ENCODE peak calls at places on chromosomes 13 and 19, in five cellular contexts. R is AG04450, I is body of pancreas, Y is vagina, A is heart right ventricle. X is an unnamed sample.
A peak's percentile ranks its signal among the peaks of the same experiment; 100 is the strongest.

GRCh38 chr13:36163303-36163702 is 32.1 kb upstream of the DCLK1 start:
- DNase-seq in R (no peak), I (no peak), Y (no peak), A (no peak), X (no peak)

GRCh38 chr13:35814573-35814972 is 316.6 kb downstream of the DCLK1 start:
- DNase-seq in R (no peak), I (no peak), Y (no peak), A (no peak), X (no peak)

GRCh38 chr13:34933349-34933748 is 8.7 kb upstream of the NBEA start:
- DNase-seq in R (no peak), I (no peak), Y (no peak), A (no peak), X (no peak)

GRCh38 chr13:36026556-36026955 is 104.6 kb downstream of the DCLK1 start:
- DNase-seq in R (no peak), I (no peak), Y (no peak), A (no peak), X (no peak)

GRCh38 chr13:65292488-65292901 is 1937.6 kb downstream of the PCDH9 start:
- DNase-seq in R (peak; percentile 36), I (no peak), Y (no peak), A (no peak), X (peak; percentile 72)

GRCh38 chr19:2917275-2918184 is 16.8 kb downstream of the ZNF57 start:
- DNase-seq in R (no peak), I (no peak), Y (no peak), A (no peak), X (no peak)

GRCh38 chr19:40785526-40785925 is 7.5 kb downstream of the RAB4B start:
- DNase-seq in R (no peak), I (no peak), Y (no peak), A (no peak), X (no peak)

GRCh38 chr13:60175571-60175970 is 11.8 kb upstream of the DIAPH3 start:
- DNase-seq in R (no peak), I (no peak), Y (no peak), A (no peak), X (no peak)

GRCh38 chr13:43077446-43077845 is 54.1 kb downstream of the DNAJC15 start:
- DNase-seq in R (no peak), I (no peak), Y (no peak), A (no peak), X (peak; percentile 55)

GRCh38 chr13:46179576-46180368 is 2.2 kb downstream of the LCP1 start:
- DNase-seq in R (no peak), I (no peak), Y (no peak), A (peak; percentile 40), X (no peak)

GRCh38 chr19:35569281-35569781 is 5.9 kb upstream of the ATP4A start:
- DNase-seq in R (no peak), I (peak; percentile 40), Y (no peak), A (no peak), X (no peak)

GRCh38 chr19:56477429-56478338 is 539 bp upstream of the ZNF667 start:
- DNase-seq in R (peak; percentile 74), I (peak; percentile 79), Y (no peak), A (peak; percentile 93), X (peak; percentile 93)

GRCh38 chr19:49020342-49020741 is 3.5 kb upstream of the LHB start:
- DNase-seq in R (no peak), I (peak; percentile 79), Y (no peak), A (no peak), X (peak; percentile 83)

GRCh38 chr13:31242342-31242741 is 42.6 kb downstream of the B3GLCT start:
- DNase-seq in R (no peak), I (no peak), Y (no peak), A (no peak), X (no peak)

GRCh38 chr19:47102561-47103135 is 10.9 kb downstream of the ZC3H4 start:
- DNase-seq in R (no peak), I (no peak), Y (no peak), A (no peak), X (no peak)
- H3K27ac ChIP-seq in R (no peak overlapping the region), I (no peak overlapping the region), Y (peak overlapping the region; percentile 25), A (peak overlapping the region; percentile 6), X (no peak overlapping the region)

DNA sequence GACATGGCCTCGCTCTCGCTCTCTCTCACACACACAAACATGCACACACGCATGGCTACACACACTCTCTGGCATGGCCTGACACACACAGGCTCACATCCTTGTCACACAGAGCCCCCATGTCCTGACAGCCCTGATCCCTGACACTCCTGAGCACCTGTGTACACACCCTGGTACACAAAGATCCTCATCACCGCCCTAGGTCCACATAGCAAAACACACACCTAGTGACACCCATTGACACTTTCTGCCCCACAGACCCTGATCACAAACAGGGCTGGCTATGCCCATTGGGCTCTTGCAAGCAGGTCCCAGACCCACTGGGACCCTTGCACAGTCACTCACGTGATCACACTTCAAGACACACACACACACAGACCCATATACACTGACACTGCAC is 4.0 kb upstream of the NFIX start:
- DNase-seq in R (no peak), I (no peak), Y (no peak), A (no peak), X (no peak)
- H3K27me3 ChIP-seq in R (no peaks in the 10 kb centered on the region), I (no peaks in the 10 kb centered on the region), Y (no peaks in the 10 kb centered on the region), A (peaks cover 4% of the 10 kb centered on the region), X (peaks cover 85% of the 10 kb centered on the region)

GRCh38 chr19:18800079-18800478 is 9.0 kb upstream of the COMP start:
- DNase-seq in R (no peak), I (no peak), Y (no peak), A (no peak), X (no peak)

GRCh38 chr19:18796239-18796638 is 5.1 kb upstream of the COMP start:
- DNase-seq in R (no peak), I (no peak), Y (no peak), A (no peak), X (no peak)

GRCh38 chr19:18800636-18801035 is 9.5 kb upstream of the COMP start:
- DNase-seq in R (no peak), I (no peak), Y (no peak), A (no peak), X (no peak)

GRCh38 chr19:18799389-18799970 is 8.4 kb upstream of the COMP start:
- DNase-seq in R (no peak), I (no peak), Y (no peak), A (no peak), X (no peak)

DNA sequence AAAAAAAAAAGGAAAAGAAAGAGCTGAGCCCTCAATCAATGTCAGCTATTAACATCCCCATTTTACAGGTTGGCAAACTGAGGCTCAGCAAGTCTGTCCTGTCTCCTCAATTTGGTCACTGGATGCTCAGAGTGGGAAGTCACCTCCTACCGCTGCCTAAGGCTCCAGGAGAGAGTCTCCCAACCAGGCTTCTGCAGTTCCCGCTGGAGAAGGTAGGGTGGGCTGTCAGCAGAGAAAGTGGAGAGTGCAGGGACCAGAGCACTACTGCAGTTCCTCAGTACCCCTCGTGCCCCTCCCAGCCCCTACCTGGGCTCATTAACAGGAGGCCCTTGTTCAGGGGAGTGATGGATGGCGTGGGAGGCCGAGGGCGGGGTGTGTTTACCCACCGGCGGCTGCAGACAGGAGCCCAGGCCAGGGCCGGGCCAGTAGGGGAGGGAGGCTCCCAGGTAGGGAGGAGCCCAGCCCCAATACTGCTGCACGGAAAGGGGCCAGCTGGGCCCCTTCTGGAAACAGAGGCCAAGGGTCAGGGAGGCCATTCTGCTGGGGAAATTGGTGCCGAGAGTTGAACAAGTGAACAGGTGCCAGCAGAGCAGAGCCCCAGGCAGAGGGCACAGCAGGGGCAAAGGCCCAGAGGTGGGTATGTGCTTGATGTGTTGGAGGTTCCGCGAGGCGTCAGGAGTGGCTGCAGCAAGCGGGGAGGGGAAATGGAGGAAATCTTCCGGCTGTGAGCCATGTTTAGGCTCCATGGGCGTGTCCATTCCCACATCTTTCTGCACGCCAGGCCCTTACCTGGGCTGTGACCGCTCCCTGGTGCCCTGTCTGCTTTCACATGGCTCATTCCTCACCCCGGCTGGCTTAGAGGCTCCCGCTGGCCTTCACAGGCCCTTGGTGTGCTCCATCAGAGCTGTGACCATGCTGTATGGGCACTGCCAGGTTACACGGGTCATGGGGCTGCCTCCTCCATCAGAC is 7.6 kb upstream of the COMP start:
- DNase-seq in R (no peak), I (no peak), Y (no peak), A (no peak), X (peak; percentile 70)
- TF ChIP-seq CTCF in R (no peak), I (no peak), Y (no peak), A (no peak), X (peak; percentile 66)

DNA sequence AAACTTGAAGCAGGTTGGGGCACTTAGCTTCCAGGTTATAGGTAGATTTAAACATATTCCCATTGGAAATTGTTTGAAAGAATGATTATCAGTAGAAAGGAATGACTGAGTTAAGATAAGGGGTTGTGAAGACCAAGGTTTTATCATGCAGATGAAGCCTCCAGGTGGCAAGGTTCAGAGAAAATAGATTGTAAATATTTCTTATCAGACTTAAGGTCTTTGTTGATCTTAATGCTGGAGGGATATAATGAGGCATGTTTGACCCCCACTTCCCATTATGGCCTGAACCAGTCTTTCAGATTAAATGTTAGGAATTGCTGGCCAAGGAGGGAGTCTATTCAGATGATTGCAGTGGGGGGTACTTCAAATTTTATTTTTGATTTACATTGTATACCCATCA is 1486.5 kb upstream of the PRR20A start:
- DNase-seq in R (no peak), I (no peak), Y (no peak), A (no peak), X (peak; percentile 48)
- H3K27ac ChIP-seq in R (no peak overlapping the region), I (no peak overlapping the region), Y (no peak overlapping the region), A (no peak overlapping the region), X (no peak overlapping the region)

GRCh38 chr19:31096047-31096446 is 253.2 kb downstream of the TSHZ3 start:
- DNase-seq in R (no peak), I (no peak), Y (no peak), A (peak; percentile 27), X (no peak)
- H3K27me3 ChIP-seq in R (no peaks in the 10 kb centered on the region), I (no peaks in the 10 kb centered on the region), Y (no peaks in the 10 kb centered on the region), A (no peaks in the 10 kb centered on the region), X (no peaks in the 10 kb centered on the region)

DNA sequence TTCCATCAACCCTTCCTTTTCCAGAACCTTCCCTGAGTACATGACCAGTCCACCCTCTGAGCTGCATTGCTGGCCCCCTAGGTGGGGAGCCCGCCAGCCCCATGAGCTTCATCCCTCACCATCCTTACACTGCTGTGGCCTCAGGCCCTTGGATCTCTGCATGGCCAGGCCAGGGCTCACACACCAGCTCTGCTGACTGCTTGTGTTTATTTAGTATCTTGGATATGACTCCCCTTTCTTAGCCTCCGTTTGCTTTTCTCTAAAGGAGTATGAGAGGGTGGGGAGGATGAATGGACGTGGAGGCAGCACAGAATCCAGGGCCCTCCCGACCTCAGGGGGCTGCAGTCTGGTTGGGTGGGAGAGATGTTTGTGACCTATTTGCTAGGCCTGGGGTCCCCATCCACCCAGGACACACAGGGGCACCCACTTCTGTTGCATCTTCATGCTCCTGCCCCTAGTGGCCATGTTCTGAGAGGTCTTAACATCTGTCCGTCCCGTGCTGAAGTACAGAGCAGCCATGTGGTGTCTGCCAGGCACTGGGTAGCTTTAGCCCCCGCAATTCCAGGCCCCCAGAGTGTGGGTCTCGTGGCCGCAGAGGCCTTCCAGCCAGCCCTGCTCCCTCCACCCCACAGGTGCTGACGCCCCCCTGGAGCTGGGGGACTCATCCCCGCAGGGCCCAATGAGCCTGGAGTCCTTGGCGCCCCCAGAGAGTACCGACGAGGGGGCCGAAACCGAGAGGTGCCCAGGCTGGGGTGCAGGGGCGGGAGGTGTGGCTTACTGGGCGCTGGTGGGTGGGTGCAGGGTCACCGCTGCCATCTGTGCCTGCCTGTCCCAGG is 13.0 kb downstream of the ARHGEF1 start:
- DNase-seq in R (no peak), I (no peak), Y (no peak), A (no peak), X (no peak)
- TF ChIP-seq CTCF in R (peak; percentile 36), I (no peak), Y (no peak), A (no peak), X (peak; percentile 65)

GRCh38 chr19:46133101-46133627 is 8.7 kb upstream of the IGFL3 start:
- DNase-seq in R (peak; percentile 96), I (peak; percentile 39), Y (no peak), A (no peak), X (peak; percentile 89)
- H3K27ac ChIP-seq in R (peak overlapping the region; percentile 93), I (peak overlapping the region; percentile 53), Y (peak overlapping the region; percentile 52), A (peak overlapping the region; percentile 71), X (peak overlapping the region; percentile 93)